ENCODE peak calls at places on chromosomes 5 and 9, in six cellular contexts. T, R, V, F, O and P are unnamed samples. For H3K36me3, the result is how much of the 10 kb centered on the place peaks cover.

GRCh38 chr9:112112941-112113399 is 62.1 kb downstream of the SUSD1 start:
- DNase-seq in R (peak), V (no peak), T (peak), F (no peak), O (no peak), P (no peak)

GRCh38 chr5:157290156-157290980 is 24.4 kb downstream of the CYFIP2 start:
- DNase-seq in F (peak), R (no peak), V (no peak), O (no peak), T (peak), P (no peak)

GRCh38 chr9:114025196-114025753 is 52.8 kb downstream of the AMBP start:
- DNase-seq in T (no peak), R (no peak), V (no peak), F (peak), O (no peak), P (no peak)

GRCh38 chr5:103364074-103364473 is 105.5 kb downstream of the MACIR start:
- DNase-seq in F (no peak), O (no peak), T (no peak), V (no peak), R (no peak), P (no peak)

GRCh38 chr5:181039471-181039870 is 595 bp upstream of the BTNL9 start:
- DNase-seq in O (no peak), T (no peak), F (no peak), R (no peak), V (no peak), P (no peak)

GRCh38 chr5:180007582-180007981 is 64.0 kb downstream of the RNF130 start:
- DNase-seq in T (no peak), R (no peak), F (no peak), O (no peak), V (peak), P (no peak)

GRCh38 chr9:114070188-114071103 is 7.7 kb downstream of the AMBP start:
- DNase-seq in O (no peak), V (no peak), T (no peak), R (no peak), F (no peak), P (peak)

GRCh38 chr5:74822288-74822687 is 43.9 kb downstream of the FAM169A start:
- DNase-seq in R (no peak), V (no peak), O (no peak), T (no peak), F (no peak), P (no peak)

GRCh38 chr9:37903581-37903830 is 421 bp downstream of the SLC25A51 start:
- DNase-seq in T (peak), F (no peak), V (no peak), R (no peak), O (no peak), P (no peak)

GRCh38 chr9:133031496-133031911 is 707 bp downstream of the GTF3C5 start:
- DNase-seq in F (no peak), O (peak), R (no peak), V (no peak), T (no peak), P (no peak)

GRCh38 chr9:88396836-88397577 is 8.8 kb downstream of the SPIN1 start:
- DNase-seq in O (no peak), R (no peak), V (no peak), T (no peak), F (peak), P (no peak)

GRCh38 chr5:78638423-78638822 is 10.1 kb downstream of the LHFPL2 start:
- DNase-seq in F (peak), R (peak), O (no peak), T (peak), V (peak), P (no peak)

GRCh38 chr5:33299621-33300208 is 141.1 kb upstream of the TARS1 start:
- DNase-seq in R (no peak), O (no peak), F (peak), T (peak), V (peak), P (no peak)

GRCh38 chr5:54905246-54905770 is 80.1 kb downstream of the ESM1 start:
- DNase-seq in R (no peak), F (peak), T (no peak), O (no peak), V (no peak), P (no peak)

GRCh38 chr5:41181691-41182564 is 31.4 kb downstream of the C6 start:
- DNase-seq in O (no peak), R (no peak), T (no peak), V (no peak), F (no peak), P (no peak)

GRCh38 chr5:73673161-73673591 is 47.2 kb downstream of the ARHGEF28 start:
- DNase-seq in V (no peak), F (peak), R (no peak), O (no peak), T (peak), P (no peak)

GRCh38 chr5:145101246-145101645 is 733.9 kb downstream of the PRELID2 start:
- DNase-seq in T (peak), R (no peak), V (no peak), F (no peak), O (no peak), P (no peak)

GRCh38 chr5:14250094-14250777 is 107.1 kb downstream of the TRIO start:
- DNase-seq in O (peak), T (peak), R (no peak), F (peak), V (peak), P (no peak)

GRCh38 chr5:142548739-142549275 is 137.1 kb downstream of the FGF1 start:
- DNase-seq in O (no peak), V (peak), R (peak), F (peak), T (peak), P (no peak)

GRCh38 chr9:93265301-93265971 is 81.5 kb downstream of the WNK2 start:
- DNase-seq in R (no peak), V (peak), O (no peak), F (no peak), T (no peak), P (no peak)

GRCh38 chr5:168317521-168318147 is 26.2 kb downstream of the WWC1 start:
- DNase-seq in R (peak), O (no peak), T (peak), V (peak), F (peak), P (no peak)

GRCh38 chr9:95268681-95269080 is 48.8 kb downstream of the FANCC start:
- DNase-seq in R (no peak), V (peak), F (peak), T (peak), O (no peak), P (no peak)

GRCh38 chr5:137001026-137001569 is 498.0 kb downstream of the SPOCK1 start:
- DNase-seq in O (no peak), V (no peak), R (no peak), T (no peak), F (no peak), P (no peak)

GRCh38 chr9:5614985-5615384 is 13.9 kb upstream of the RIC1 start:
- DNase-seq in F (no peak), V (no peak), O (no peak), T (no peak), R (no peak), P (no peak)

GRCh38 chr9:113572076-113572861 is 108.7 kb downstream of the RGS3 start:
- DNase-seq in R (no peak), O (peak), V (no peak), T (no peak), F (no peak), P (peak)

GRCh38 chr9:37582548-37583157 is 6.5 kb upstream of the FBXO10 start:
- DNase-seq in F (peak), V (no peak), O (no peak), R (no peak), T (peak), P (no peak)

GRCh38 chr5:157593036-157593435 is 17.5 kb upstream of the ADAM19 start:
- DNase-seq in R (no peak), F (no peak), V (no peak), T (no peak), O (no peak), P (no peak)

DNA sequence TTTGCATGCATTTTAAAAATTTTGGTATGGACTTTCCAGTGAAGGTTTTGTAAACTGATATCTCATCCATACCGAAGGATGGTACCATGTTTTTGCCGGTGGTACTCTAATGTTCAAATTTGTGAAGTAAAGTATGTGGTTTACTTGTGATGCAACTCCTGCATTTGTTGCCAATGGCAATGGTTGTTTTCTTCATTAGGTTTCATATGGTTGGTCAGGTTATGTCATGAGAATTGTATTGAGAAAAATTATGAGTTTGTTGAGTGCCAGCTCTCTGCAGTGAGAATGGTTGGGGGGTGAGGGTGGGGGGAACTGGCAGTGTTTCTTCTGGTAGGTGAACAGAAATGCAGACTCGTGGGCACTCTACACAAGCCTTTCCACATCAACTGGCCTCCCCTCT is 107.8 kb downstream of the PDE4D start:
- DNase-seq in V (no peak), F (no peak), R (no peak), O (no peak), T (no peak), P (no peak)
- H3K36me3 ChIP-seq in V (under half), F (under half), R (under half), O (under half), T (under half), P (under half)

GRCh38 chr5:135379052-135379654 is 19.9 kb downstream of the MACROH2A1 start:
- DNase-seq in F (peak), R (no peak), V (no peak), T (no peak), O (no peak), P (no peak)

GRCh38 chr5:135385576-135385975 is 13.5 kb downstream of the MACROH2A1 start:
- DNase-seq in V (no peak), R (no peak), O (no peak), F (no peak), T (peak), P (no peak)

GRCh38 chr5:135384898-135385297 is 14.1 kb downstream of the MACROH2A1 start:
- DNase-seq in T (no peak), O (no peak), F (no peak), R (no peak), V (no peak), P (no peak)

GRCh38 chr5:135383803-135384495 is 15.1 kb downstream of the MACROH2A1 start:
- DNase-seq in O (no peak), T (no peak), V (no peak), R (no peak), F (no peak), P (no peak)

DNA sequence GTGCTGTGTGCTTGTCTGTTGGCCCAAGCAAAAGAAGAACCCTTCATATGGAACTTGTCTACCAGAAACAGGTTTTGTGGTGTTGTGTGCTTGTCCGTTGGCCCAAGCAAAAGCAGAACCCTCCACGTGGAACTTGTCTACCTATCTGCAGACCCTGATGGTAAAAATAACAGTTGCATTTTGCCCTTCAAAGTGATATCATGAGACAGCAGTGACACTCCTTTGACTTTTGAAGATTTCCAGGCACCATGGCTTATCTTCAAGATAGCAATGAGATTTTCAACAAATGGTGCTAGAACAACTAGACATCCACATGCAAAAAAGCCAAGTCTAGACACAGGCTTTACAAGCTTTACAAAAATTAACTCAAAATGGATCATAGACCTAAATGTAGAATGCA is 16.9 kb downstream of the MACROH2A1 start:
- DNase-seq in R (no peak), V (no peak), O (no peak), T (no peak), F (no peak), P (no peak)
- H3K36me3 ChIP-seq in R (under half), V (half or more), O (half or more), T (under half), F (under half), P (half or more)

DNA sequence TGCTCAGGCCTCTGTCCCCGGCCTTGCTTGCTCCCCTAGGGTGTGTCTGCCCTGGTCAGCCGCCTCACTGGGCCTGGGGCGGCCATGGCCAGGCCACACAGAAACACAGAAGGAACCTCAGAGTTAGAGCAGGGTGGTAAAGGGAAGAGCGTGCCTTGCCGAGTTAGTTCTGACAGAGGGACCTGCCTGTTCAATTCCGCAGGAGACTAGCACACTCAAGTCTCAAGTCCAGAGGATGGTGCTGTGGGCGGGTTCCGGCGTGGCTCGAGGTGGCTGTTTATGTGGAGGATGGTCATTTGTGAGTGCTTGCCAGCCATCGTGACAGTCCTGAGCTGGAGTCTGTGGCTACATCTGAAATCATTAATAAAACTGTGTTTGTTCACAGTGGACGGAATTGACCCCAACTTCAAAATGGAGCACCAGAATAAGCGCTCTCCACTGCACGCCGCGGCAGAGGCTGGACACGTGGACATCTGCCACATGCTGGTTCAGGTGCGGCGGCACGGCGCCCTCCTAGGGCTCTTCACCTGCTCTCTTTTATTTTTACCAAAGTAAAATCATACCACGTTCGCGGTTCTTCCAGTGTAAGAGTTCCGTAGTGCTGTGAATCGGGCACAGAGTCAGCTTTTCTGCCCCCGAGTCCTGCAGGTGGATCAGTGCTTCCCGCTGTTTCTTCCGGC is 95.5 kb upstream of the CACNA1B start:
- DNase-seq in F (no peak), T (no peak), V (no peak), R (no peak), O (no peak), P (no peak)
- H3K36me3 ChIP-seq in F (under half), T (under half), V (under half), R (half or more), O (half or more), P (half or more)

GRCh38 chr5:169798906-169799660 is 162.0 kb downstream of the DOCK2 start:
- DNase-seq in V (no peak), F (no peak), R (no peak), T (no peak), O (no peak), P (no peak)
- H3K36me3 ChIP-seq in V (under half), F (under half), R (under half), T (under half), O (under half), P (under half)

GRCh38 chr5:127038550-127038949 is 8.2 kb upstream of the MARCHF3 start:
- DNase-seq in V (no peak), T (no peak), O (no peak), R (no peak), F (no peak), P (no peak)

GRCh38 chr5:127046343-127047072 is 16.1 kb upstream of the MARCHF3 start:
- DNase-seq in T (no peak), V (no peak), F (no peak), O (no peak), R (no peak), P (no peak)

GRCh38 chr5:127042593-127042992 is 12.2 kb upstream of the MARCHF3 start:
- DNase-seq in R (no peak), T (no peak), O (no peak), V (no peak), F (peak), P (no peak)

GRCh38 chr5:127041571-127041970 is 11.2 kb upstream of the MARCHF3 start:
- DNase-seq in F (peak), R (no peak), O (no peak), T (no peak), V (no peak), P (no peak)

GRCh38 chr5:127040779-127041520 is 10.6 kb upstream of the MARCHF3 start:
- DNase-seq in O (no peak), V (peak), T (peak), R (peak), F (peak), P (no peak)
- H3K36me3 ChIP-seq in O (under half), V (under half), T (under half), R (under half), F (under half), P (under half)

DNA sequence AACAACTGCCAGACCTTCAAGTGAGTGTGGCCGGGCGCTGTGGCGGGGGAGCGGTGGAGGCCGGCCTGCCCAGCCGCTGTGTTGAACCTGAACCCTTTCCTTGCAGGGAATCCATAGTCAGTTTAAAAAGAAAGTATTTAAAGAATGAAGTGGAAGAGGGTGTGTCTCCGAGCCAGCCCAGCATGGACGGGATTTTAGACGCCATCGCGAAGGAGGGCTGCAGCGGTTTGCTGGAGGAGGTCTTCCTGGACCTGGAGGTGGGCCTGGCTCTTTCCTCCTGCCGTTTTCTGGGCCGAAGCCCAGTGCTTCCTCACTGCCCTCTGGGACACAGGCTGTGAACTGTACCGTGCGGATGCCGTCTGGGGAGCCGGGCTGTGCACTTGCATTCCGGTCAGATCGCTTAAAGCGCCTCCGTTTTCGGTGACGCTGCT is 19.1 kb downstream of the EXOC3 start:
- DNase-seq in R (no peak), V (peak), F (no peak), O (no peak), T (no peak), P (peak)
- H3K36me3 ChIP-seq in R (half or more), V (under half), F (under half), O (half or more), T (under half), P (half or more)

GRCh38 chr5:95484421-95484820 is 70.4 kb downstream of the SKIC3 start:
- DNase-seq in V (no peak), R (no peak), F (no peak), O (no peak), T (no peak), P (no peak)
- H3K36me3 ChIP-seq in V (under half), R (under half), F (under half), O (half or more), T (under half), P (half or more)

DNA sequence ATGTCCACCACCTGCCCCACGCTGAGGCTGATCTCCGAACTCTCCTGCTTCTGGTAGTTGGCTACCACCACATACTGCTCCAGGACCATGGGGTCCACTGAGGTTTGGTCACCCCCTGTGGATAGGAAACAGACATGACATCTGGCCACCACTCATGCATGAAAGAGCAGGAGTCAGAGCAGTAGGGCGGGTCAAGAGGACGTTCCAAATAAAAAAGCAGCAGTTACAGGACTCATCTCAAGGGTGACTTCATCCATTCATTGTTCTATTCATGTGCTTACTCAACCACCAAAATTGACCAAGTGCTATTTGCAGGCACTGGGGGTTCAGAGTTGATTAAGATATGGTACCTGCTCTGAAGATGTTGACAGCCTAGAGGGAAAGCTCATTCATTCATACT is 79.2 kb upstream of the UBTD2 start:
- DNase-seq in V (no peak), O (no peak), T (no peak), R (no peak), F (no peak), P (no peak)
- H3K36me3 ChIP-seq in V (under half), O (under half), T (under half), R (under half), F (under half), P (under half)

DNA sequence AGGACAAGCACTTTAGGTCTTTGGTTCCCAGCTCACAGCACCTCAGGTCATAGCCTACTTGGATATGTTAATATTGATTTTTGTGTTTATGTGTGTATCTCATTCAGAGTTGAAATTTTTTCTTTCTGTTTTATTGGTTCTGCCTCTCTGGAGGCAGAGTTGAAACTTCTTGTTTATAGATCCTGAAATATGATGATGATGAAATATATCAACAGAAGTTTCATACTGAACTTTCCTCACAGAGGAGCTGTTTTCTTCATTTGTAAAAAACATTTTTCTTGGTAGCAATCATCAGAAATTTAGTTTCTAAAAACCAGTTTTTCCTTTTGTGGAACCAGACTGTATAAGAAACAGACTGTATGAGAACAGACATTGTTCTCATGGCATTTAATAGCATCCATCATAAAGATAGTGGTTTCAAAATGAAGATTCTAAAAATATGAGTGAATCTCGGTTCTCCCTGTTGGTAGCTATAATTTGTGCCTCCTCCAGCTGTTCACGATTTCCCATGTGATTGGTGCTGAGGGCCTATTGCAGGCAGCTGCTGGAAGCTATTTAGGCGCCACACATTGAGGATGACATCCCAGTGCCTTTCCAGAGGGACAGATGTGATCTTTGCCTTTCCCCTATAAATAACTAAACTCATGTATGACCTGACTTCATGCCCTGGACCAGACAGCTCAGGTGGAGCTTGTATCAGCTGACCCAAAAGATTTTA is 39.5 kb upstream of the CFAP157 start:
- DNase-seq in V (no peak), F (no peak), R (no peak), O (no peak), T (no peak), P (no peak)
- H3K36me3 ChIP-seq in V (under half), F (under half), R (under half), O (half or more), T (under half), P (half or more)